ENCODE peak calls at places on chromosomes 12 and 14, in six cellular contexts. V, E, A, K, C and B are unnamed samples.
A peak's percentile ranks its signal among the peaks of the same experiment; 100 is the strongest.

GRCh38 chr14:21537088-21537424 is 10.9 kb upstream of the SALL2 start:
- ATAC-seq in A (no peak), C (no peak), K (no peak), E (no peak), V (no peak), B (no peak)

GRCh38 chr12:2613674-2614073 is 181.1 kb upstream of the FKBP4 start:
- ATAC-seq in E (peak; percentile 92), V (no peak), K (peak; percentile 86), C (no peak), A (peak; percentile 45), B (peak; percentile 91)

GRCh38 chr12:57716305-57716704 is 22.2 kb downstream of the AGAP2 start:
- ATAC-seq in A (no peak), K (no peak), E (no peak), C (no peak), V (no peak), B (no peak)

GRCh38 chr12:5713599-5714001 is 231.5 kb downstream of the ANO2 start:
- ATAC-seq in A (no peak), K (no peak), E (no peak), V (no peak), C (no peak), B (peak; percentile 61)

GRCh38 chr12:108803428-108804105 is 53.8 kb downstream of the SSH1 start:
- ATAC-seq in A (peak; percentile 88), C (peak; percentile 92), E (peak; percentile 82), K (peak; percentile 75), V (peak; percentile 95), B (peak; percentile 67)

GRCh38 chr14:101788016-101788695 is 26.6 kb downstream of the PPP2R5C start:
- ATAC-seq in V (no peak), A (no peak), K (no peak), C (no peak), E (no peak), B (no peak)

GRCh38 chr14:38255408-38255672 is 553 bp downstream of the CLEC14A start:
- ATAC-seq in K (no peak), A (no peak), V (no peak), C (no peak), E (no peak), B (no peak)

GRCh38 chr12:18257251-18257650 is 4.1 kb upstream of the PIK3C2G start:
- ATAC-seq in K (no peak), E (no peak), V (no peak), C (no peak), A (no peak), B (no peak)

GRCh38 chr14:21991130-21991529 is 317.5 kb upstream of the OR4E1 start:
- ATAC-seq in C (no peak), E (no peak), V (no peak), A (no peak), K (no peak), B (no peak)

GRCh38 chr12:109309441-109310246 is 560 bp upstream of the FOXN4 start:
- ATAC-seq in K (no peak), C (no peak), A (peak; percentile 70), V (peak; percentile 17), E (peak; percentile 60), B (peak; percentile 55)

GRCh38 chr12:57552306-57552651 is 2.4 kb downstream of the KIF5A start:
- ATAC-seq in C (no peak), V (no peak), K (no peak), A (no peak), E (no peak), B (no peak)

GRCh38 chr12:98297557-98297956 is 217.8 kb upstream of the TMPO start:
- ATAC-seq in C (no peak), E (no peak), V (no peak), K (no peak), A (no peak), B (no peak)

GRCh38 chr12:31355747-31356107 is 29.8 kb upstream of the SINHCAF start:
- ATAC-seq in V (no peak), K (no peak), A (no peak), C (no peak), E (no peak), B (no peak)

GRCh38 chr14:61260939-61261776 is 20.0 kb downstream of the TMEM30B start:
- ATAC-seq in E (no peak), C (no peak), V (no peak), A (no peak), K (no peak), B (no peak)

GRCh38 chr12:105852958-105853357 is 285.8 kb downstream of the NUAK1 start:
- ATAC-seq in C (no peak), A (no peak), V (no peak), E (no peak), K (peak; percentile 34), B (peak; percentile 72)

GRCh38 chr14:95875831-95876768 is 532 bp upstream of the TUNAR start:
- ATAC-seq in A (no peak), K (no peak), V (no peak), C (peak; percentile 50), E (no peak), B (no peak)

GRCh38 chr12:25764892-25765291 is 193.6 kb upstream of the RASSF8 start:
- ATAC-seq in V (no peak), K (no peak), C (no peak), E (no peak), A (no peak), B (no peak)

GRCh38 chr14:65938738-65939137 is 526.2 kb downstream of the FUT8 start:
- ATAC-seq in K (no peak), A (no peak), E (no peak), C (no peak), V (no peak), B (no peak)

GRCh38 chr12:92769124-92769901 is 66.5 kb downstream of the PLEKHG7 start:
- ATAC-seq in E (no peak), A (no peak), C (no peak), V (no peak), K (no peak), B (peak; percentile 50)

GRCh38 chr14:58151264-58151700 is 731 bp downstream of the ARMH4 start:
- ATAC-seq in K (no peak), A (peak; percentile 19), E (peak; percentile 30), C (no peak), V (no peak), B (no peak)

DNA sequence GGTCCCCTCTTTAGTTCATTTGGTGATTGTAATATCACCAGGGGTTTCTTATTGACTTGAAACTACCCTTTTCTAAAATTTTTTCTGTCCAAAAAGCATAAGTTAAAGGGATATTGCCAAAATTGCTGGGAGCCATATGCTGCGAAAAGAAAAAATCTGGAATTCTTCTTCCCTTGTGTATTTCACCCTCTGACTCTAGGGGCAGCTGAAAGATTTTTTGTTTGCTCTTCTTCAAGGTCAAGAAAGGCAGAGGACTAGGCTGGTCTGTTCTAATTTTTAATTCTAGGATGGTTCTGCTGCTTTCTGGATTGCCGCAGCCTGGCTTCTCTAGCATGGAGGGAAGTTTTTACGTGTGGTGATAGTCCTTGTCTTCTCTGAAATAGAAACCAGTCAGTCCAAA is 61.6 kb downstream of the FBXL14 start:
- ATAC-seq in K (no peak), C (no peak), E (no peak), V (no peak), A (no peak), B (no peak)
- TF ChIP-seq CTCF in K (no peak), C (no peak), E (no peak), V (no peak), A (no peak), B (no peak)

GRCh38 chr14:94816113-94816512 is 46.2 kb upstream of the GSC start:
- ATAC-seq in K (no peak), E (peak; percentile 34), C (no peak), A (no peak), V (no peak), B (no peak)
- TF ChIP-seq CTCF in K (no peak), E (no peak), C (no peak), A (no peak), V (no peak), B (peak; percentile 29)

GRCh38 chr12:85448548-85449139 is 168.6 kb downstream of the ALX1 start:
- ATAC-seq in A (no peak), K (no peak), E (no peak), V (no peak), C (no peak), B (no peak)
- TF ChIP-seq CTCF in A (peak; percentile 28), K (no peak), E (peak; percentile 75), V (no peak), C (no peak), B (peak; percentile 49)

GRCh38 chr14:104726600-104727451 is 2.8 kb downstream of the ADSS1 start:
- ATAC-seq in E (peak; percentile 6), V (no peak), K (no peak), A (no peak), C (no peak), B (no peak)
- TF ChIP-seq CTCF in E (no peak), V (no peak), K (no peak), A (peak; percentile 38), C (no peak), B (no peak)

DNA sequence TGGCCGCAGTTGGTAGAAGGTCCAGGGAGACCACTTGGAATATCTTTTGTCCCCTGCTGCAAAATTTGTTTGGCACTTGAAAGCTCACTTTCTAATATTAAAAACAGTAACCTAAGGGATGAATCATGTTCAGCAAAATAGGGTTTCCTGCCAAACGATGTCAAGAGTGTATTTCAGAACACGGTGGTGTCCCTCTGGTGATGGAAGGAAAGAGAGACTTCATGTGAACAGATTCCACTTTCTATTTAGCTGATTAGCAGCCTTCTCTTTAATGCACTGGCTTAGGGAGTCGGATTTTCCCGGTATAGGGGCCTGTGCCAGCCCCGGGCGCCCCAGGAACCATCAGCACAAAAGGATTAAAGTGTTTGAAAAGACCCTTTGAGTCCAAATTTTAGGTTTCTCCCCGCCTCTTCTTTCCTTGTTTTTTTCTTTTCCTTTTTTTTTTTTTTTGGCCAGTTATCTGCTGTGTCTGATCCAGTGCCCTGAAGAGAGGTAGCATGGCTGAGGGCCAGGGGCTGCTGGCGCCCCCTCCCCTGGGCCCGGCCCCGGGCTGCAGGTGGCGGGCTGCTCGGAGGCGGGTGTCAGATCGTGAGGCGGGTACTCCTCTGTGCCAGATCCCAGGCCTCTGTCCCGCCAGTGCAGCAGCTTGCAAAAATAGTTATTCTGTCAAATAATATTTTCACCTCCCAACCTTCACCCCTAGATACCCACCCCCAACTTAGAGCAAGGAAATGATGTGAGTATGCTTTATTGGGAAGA is 88.3 kb downstream of the TESC start:
- ATAC-seq in A (no peak), C (no peak), K (no peak), E (no peak), V (no peak), B (no peak)
- TF ChIP-seq CTCF in A (no peak), C (no peak), K (no peak), E (no peak), V (no peak), B (no peak)

DNA sequence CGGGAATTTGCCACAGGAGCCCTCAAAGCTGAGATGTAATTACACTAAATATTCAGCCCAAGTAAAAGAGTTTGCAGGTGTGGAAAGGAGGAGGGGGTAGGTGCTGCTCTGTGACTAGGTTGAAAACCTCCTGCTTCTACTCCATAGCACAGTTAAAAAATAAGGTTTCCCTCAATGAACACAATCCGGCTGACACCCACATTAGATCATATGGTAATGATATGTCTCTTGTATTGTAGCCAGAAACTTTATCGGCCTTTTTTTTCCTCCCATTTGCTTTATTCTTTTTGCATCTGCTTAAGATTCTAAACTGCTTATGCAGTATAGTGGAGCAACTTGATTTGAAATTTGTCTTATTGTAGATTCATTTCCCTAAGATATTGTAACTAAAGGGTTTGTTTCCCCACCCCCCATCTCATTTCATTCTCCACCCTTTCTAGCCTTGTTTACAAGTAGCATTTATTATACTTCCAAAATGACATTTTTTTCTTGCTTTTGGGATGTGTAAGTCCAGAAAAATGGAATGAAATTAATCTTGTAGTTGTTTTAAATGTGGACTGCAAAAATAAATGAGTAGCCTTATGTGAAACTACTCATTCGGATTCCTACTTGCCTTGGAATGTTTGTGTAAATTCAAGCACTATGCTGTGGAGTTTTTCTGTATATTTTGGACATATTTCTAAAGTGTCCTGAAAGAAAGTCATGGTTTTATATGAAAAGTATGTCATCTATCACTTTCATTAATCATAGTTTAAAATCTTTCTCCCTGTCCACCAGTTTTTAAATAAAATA is at the start of gene DCN:
- ATAC-seq in A (no peak), V (no peak), C (no peak), E (no peak), K (no peak), B (no peak)
- TF ChIP-seq CTCF in A (no peak), V (no peak), C (no peak), E (no peak), K (no peak), B (no peak)

GRCh38 chr12:58931518-58931917 is 11.2 kb upstream of the LRIG3 start:
- ATAC-seq in E (no peak), A (no peak), V (no peak), C (no peak), K (no peak), B (no peak)
- TF ChIP-seq CTCF in E (no peak), A (peak; percentile 46), V (no peak), C (no peak), K (no peak), B (no peak)